ENCODE peak calls at places on chromosomes 4 and X, in nine cellular contexts. R is AG04450, L is left lung, S is endothelial cell of umbilical vein, V is psoas muscle, U is progenitor cell of endocrine pancreas, A is GM13976, N is lower leg skin, I is sigmoid colon. E is an unnamed sample.

GRCh38 chrX:136906921-136907510 is 26.5 kb upstream of the RBMX start:
- DNase-seq in R (no peak), L (no peak), S (no peak), V (no peak), U (no peak), A (no peak), N (peak), I (no peak), E (no peak)

GRCh38 chr4:153447175-153447887 is 18.8 kb upstream of the TMEM131L start:
- DNase-seq in R (no peak), L (no peak), S (no peak), V (no peak), U (no peak), A (no peak), N (no peak), I (no peak), E (peak)

GRCh38 chr4:87033902-87034301 is 99.1 kb downstream of the AFF1 start:
- DNase-seq in R (no peak), L (no peak), S (peak), V (no peak), U (no peak), A (no peak), N (no peak), I (no peak), E (no peak)

GRCh38 chrX:27008486-27008885 is 454.7 kb downstream of the PPP4R3C start:
- DNase-seq in R (no peak), L (no peak), S (no peak), V (no peak), U (no peak), A (no peak), N (no peak), I (no peak), E (no peak)

GRCh38 chr4:41176357-41176756 is 38.0 kb downstream of the APBB2 start:
- DNase-seq in R (no peak), L (no peak), S (peak), V (no peak), U (no peak), A (no peak), N (no peak), I (no peak), E (no peak)

GRCh38 chrX:112832481-112833095 is 8.0 kb downstream of the AMOT start:
- DNase-seq in R (no peak), L (no peak), S (no peak), V (no peak), U (no peak), A (no peak), N (no peak), I (no peak), E (no peak)

GRCh38 chr4:4585012-4585670 is 43.3 kb upstream of the STX18 start:
- DNase-seq in R (peak), L (no peak), S (no peak), V (no peak), U (no peak), A (no peak), N (peak), I (no peak), E (peak)

GRCh38 chrX:3811331-3812311 is 98.2 kb upstream of the PRKX start:
- DNase-seq in R (no peak), L (no peak), S (no peak), V (no peak), U (no peak), A (peak), N (no peak), I (no peak), E (no peak)

GRCh38 chr4:93327346-93327745 is 501.2 kb upstream of the ATOH1 start:
- DNase-seq in R (no peak), L (no peak), S (no peak), V (no peak), U (no peak), A (no peak), N (no peak), I (no peak), E (no peak)

GRCh38 chr4:153564630-153565525 is 98.7 kb downstream of the TMEM131L start:
- DNase-seq in R (no peak), L (no peak), S (no peak), V (no peak), U (no peak), A (no peak), N (no peak), I (no peak), E (no peak)

GRCh38 chrX:135973548-135974278 is at the start of gene MMGT1:
- DNase-seq in R (peak), L (peak), S (peak), V (peak), U (peak), A (peak), N (peak), I (peak), E (peak)

GRCh38 chrX:125103693-125104092 is 216.0 kb upstream of the TEX13C start:
- DNase-seq in R (no peak), L (no peak), S (no peak), V (no peak), U (no peak), A (no peak), N (no peak), I (no peak), E (no peak)

GRCh38 chrX:129655547-129656248 is 942 bp upstream of the APLN start:
- DNase-seq in R (no peak), L (no peak), S (peak), V (no peak), U (no peak), A (no peak), N (no peak), I (no peak), E (no peak)

GRCh38 chr4:173418636-173419035 is 19.7 kb upstream of the SCRG1 start:
- DNase-seq in R (no peak), L (no peak), S (peak), V (no peak), U (no peak), A (no peak), N (no peak), I (no peak), E (no peak)

GRCh38 chr4:55947254-55947882 is 1.4 kb upstream of the CEP135 start:
- DNase-seq in R (no peak), L (no peak), S (peak), V (no peak), U (no peak), A (peak), N (no peak), I (no peak), E (no peak)

GRCh38 chr4:139416073-139416673 is 37.7 kb upstream of the RAB33B start:
- DNase-seq in R (peak), L (no peak), S (peak), V (no peak), U (no peak), A (peak), N (no peak), I (no peak), E (peak)

GRCh38 chr4:2322227-2322626 is 60.3 kb upstream of the MXD4 start:
- DNase-seq in R (no peak), L (no peak), S (no peak), V (no peak), U (peak), A (no peak), N (no peak), I (no peak), E (no peak)

GRCh38 chr4:68326146-68326545 is 23.7 kb downstream of the YTHDC1 start:
- DNase-seq in R (no peak), L (no peak), S (no peak), V (no peak), U (no peak), A (no peak), N (no peak), I (no peak), E (no peak)

GRCh38 chrX:97790850-97791249 is 907.1 kb downstream of the RPA4 start:
- DNase-seq in R (no peak), L (no peak), S (no peak), V (no peak), U (no peak), A (no peak), N (no peak), I (no peak), E (no peak)

GRCh38 chr4:7193040-7193958 is 961 bp downstream of the SORCS2 start:
- DNase-seq in R (no peak), L (peak), S (no peak), V (no peak), U (no peak), A (no peak), N (peak), I (peak), E (no peak)

GRCh38 chrX:13088155-13088485 is 43.7 kb upstream of the FAM9C start:
- DNase-seq in R (no peak), L (peak), S (no peak), V (no peak), U (no peak), A (no peak), N (no peak), I (no peak), E (no peak)

GRCh38 chrX:119755981-119756533 is 2.3 kb upstream of the SOWAHD start:
- DNase-seq in R (peak), L (no peak), S (no peak), V (no peak), U (no peak), A (peak), N (no peak), I (no peak), E (no peak)

DNA sequence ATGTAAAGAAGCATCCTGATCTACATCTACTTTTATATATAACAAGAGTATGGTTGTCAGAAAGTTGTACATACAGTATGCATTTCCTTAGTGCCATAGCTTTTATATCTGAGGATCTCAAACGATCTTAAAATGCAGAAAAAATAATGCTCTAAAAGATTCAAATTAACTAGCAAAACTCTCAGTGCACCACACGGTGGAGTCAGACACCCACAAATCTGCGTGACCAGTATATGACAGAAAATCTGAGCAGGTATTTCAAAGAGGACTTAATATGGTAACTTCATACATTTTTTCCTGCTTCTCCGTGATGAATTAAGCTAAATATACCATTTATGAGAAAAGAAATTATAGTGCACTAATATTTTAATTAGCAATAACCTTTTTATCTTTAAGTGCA is 803.0 kb downstream of the DMD start:
- DNase-seq in R (no peak), L (no peak), S (no peak), V (no peak), U (no peak), A (peak), N (no peak), I (no peak), E (no peak)
- TF ChIP-seq CTCF in R (peak), L (no peak), S (no peak), V (no peak), U (peak), A (peak), N (no peak), I (no peak), E (no peak)

DNA sequence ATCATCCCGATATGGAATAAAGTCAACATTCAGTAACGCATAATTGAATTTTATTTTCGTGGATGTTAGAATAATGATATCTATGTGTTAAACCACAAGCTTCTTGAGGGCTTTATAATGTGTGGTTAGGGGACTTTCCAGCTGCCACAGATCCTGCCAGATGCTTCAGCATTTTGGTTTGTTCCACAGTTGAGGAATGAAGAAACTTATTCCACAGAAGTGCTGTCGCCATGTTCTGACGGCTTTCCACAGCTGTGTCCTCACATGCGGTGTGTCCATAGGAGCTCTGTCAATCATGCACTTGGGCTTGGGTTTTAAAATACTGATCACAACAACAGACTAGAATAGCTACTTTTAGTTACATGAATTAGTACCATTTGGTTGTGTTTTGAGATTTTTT is 411.9 kb downstream of the TRIML1 start:
- DNase-seq in R (no peak), L (no peak), S (no peak), V (no peak), U (no peak), A (no peak), N (no peak), I (no peak), E (no peak)
- TF ChIP-seq CTCF in R (no peak), L (no peak), S (no peak), V (no peak), U (no peak), A (no peak), N (no peak), I (no peak), E (no peak)

GRCh38 chr4:184740965-184741364 is 7.1 kb upstream of the CENPU start:
- DNase-seq in R (no peak), L (no peak), S (no peak), V (no peak), U (no peak), A (no peak), N (no peak), I (no peak), E (no peak)
- TF ChIP-seq CTCF in R (no peak), L (no peak), S (no peak), V (no peak), U (no peak), A (no peak), N (no peak), I (no peak), E (no peak)

GRCh38 chr4:105471566-105472176 is 2.2 kb downstream of the PPA2 start:
- DNase-seq in R (peak), L (no peak), S (peak), V (peak), U (peak), A (peak), N (peak), I (peak), E (peak)
- TF ChIP-seq CTCF in R (peak), L (peak), S (peak), V (peak), U (peak), A (peak), N (no peak), I (peak), E (peak)

GRCh38 chr4:14857475-14857874 is 144.8 kb upstream of the CPEB2 start:
- DNase-seq in R (no peak), L (no peak), S (no peak), V (no peak), U (no peak), A (no peak), N (no peak), I (no peak), E (no peak)
- TF ChIP-seq CTCF in R (no peak), L (no peak), S (no peak), V (no peak), U (no peak), A (no peak), N (no peak), I (no peak), E (no peak)

GRCh38 chrX:16474511-16474910 is 175.4 kb upstream of the S100G start:
- DNase-seq in R (no peak), L (no peak), S (no peak), V (no peak), U (no peak), A (no peak), N (no peak), I (no peak), E (no peak)

GRCh38 chrX:16472345-16472744 is 177.6 kb upstream of the S100G start:
- DNase-seq in R (no peak), L (no peak), S (no peak), V (no peak), U (no peak), A (no peak), N (no peak), I (no peak), E (no peak)

GRCh38 chrX:16465081-16465876 is 184.7 kb upstream of the S100G start:
- DNase-seq in R (no peak), L (no peak), S (no peak), V (no peak), U (no peak), A (no peak), N (no peak), I (no peak), E (no peak)

GRCh38 chrX:16466640-16467432 is 183.1 kb upstream of the S100G start:
- DNase-seq in R (no peak), L (no peak), S (no peak), V (no peak), U (no peak), A (no peak), N (no peak), I (no peak), E (no peak)

GRCh38 chrX:16469870-16470269 is 180.1 kb upstream of the S100G start:
- DNase-seq in R (no peak), L (no peak), S (no peak), V (no peak), U (no peak), A (no peak), N (no peak), I (no peak), E (no peak)
- TF ChIP-seq CTCF in R (no peak), L (no peak), S (no peak), V (no peak), U (peak), A (no peak), N (no peak), I (no peak), E (no peak)